ENCODE peak calls at places on chromosome 7, in four cellular contexts. A, E, K and H are unnamed samples.

GRCh38 chr7:121479466-121479865 is 83.4 kb upstream of the FAM3C start:
- DNase-seq in K (no peak), A (no peak), E (no peak), H (no peak)

GRCh38 chr7:21103426-21104123 is 316.9 kb upstream of the SP8 start:
- DNase-seq in A (no peak), E (no peak), K (no peak), H (no peak)

GRCh38 chr7:112592565-112592964 is 111.8 kb downstream of the LSMEM1 start:
- DNase-seq in A (no peak), E (no peak), K (no peak), H (no peak)

GRCh38 chr7:70134029-70134445 is 535.8 kb downstream of the AUTS2 start:
- DNase-seq in E (no peak), K (no peak), A (no peak), H (no peak)

GRCh38 chr7:2523941-2524807 is 4.6 kb downstream of the LFNG start:
- DNase-seq in A (peak), K (no peak), E (no peak), H (peak)

GRCh38 chr7:124263232-124263827 is 230.5 kb upstream of the TMEM229A start:
- DNase-seq in K (peak), A (no peak), E (no peak), H (no peak)

GRCh38 chr7:13903997-13904396 is 85.5 kb downstream of the ETV1 start:
- DNase-seq in K (no peak), E (no peak), A (no peak), H (no peak)

GRCh38 chr7:7810826-7811225 is 92.4 kb upstream of the RPA3 start:
- DNase-seq in E (no peak), K (no peak), A (no peak), H (peak)

GRCh38 chr7:101549734-101550133 is 79.4 kb downstream of the MYL10 start:
- DNase-seq in E (no peak), K (no peak), A (no peak), H (no peak)

GRCh38 chr7:139777304-139777890 is 401 bp downstream of the HIPK2 start:
- DNase-seq in K (no peak), A (no peak), E (no peak), H (peak)

GRCh38 chr7:151428393-151429231 is 11.3 kb downstream of the CRYGN start:
- DNase-seq in K (no peak), A (peak), E (no peak), H (no peak)

GRCh38 chr7:137078781-137079180 is 210.3 kb downstream of the CHRM2 start:
- DNase-seq in K (no peak), E (no peak), A (no peak), H (no peak)

GRCh38 chr7:70786076-70786475 is 345.9 kb upstream of the GALNT17 start:
- DNase-seq in A (no peak), E (no peak), K (no peak), H (no peak)

GRCh38 chr7:98618786-98619185 is 1.7 kb downstream of the NPTX2 start:
- DNase-seq in A (no peak), E (no peak), K (no peak), H (no peak)

GRCh38 chr7:2052657-2053048 is 180.1 kb downstream of the MAD1L1 start:
- DNase-seq in K (no peak), A (no peak), E (no peak), H (no peak)

GRCh38 chr7:99252166-99252895 is 20.3 kb upstream of the MYH16 start:
- DNase-seq in K (no peak), E (no peak), A (no peak), H (no peak)

GRCh38 chr7:105024734-105025133 is 10.7 kb downstream of the KMT2E start:
- DNase-seq in A (peak), E (no peak), K (no peak), H (no peak)

DNA sequence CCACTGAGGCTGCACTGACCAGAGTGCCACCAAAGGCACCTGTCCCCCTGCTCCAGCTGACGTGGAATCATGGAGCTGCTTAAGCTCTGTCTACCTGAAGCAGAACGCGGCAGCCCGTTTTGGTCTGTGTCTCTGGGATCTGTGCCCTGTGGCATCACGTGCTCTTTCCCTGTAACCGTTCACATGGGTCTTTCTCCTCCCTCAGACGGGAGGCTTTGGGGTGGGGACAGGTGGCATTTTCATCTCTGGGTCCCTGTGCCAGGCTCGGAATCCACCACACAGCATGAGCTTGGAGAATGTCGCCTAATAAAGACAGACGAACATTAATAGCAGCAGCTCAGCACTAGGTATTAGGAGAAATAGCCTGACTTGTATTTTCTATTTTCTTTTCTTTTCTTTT is 1.6 kb upstream of the ADAP1 start:
- DNase-seq in E (no peak), A (no peak), K (no peak), H (no peak)
- TF ChIP-seq HDAC6 in E (no peak), A (no peak), K (no peak), H (no peak)

DNA sequence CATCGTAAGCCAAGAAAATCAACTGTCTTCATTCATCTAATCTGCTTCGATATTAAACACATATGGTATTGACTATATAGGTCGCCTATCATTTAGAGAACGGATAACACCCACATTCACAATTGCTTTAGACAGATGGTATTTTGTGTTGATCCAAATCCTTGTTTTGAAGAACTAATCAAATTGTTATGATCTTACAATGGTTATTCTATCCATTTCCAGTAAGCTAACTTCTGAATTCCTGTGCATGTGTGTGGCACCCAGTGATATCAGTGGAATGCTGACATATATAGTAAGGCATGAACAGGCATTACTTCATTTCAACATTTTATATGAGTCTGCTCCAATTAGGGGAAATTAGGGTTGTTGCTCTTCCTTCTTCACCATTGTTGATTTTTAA is 98.8 kb downstream of the SEMA3E start:
- DNase-seq in E (no peak), A (no peak), K (no peak), H (no peak)
- TF ChIP-seq HDAC6 in E (no peak), A (no peak), K (no peak), H (no peak)

GRCh38 chr7:55130554-55131198 is 111.9 kb downstream of the EGFR start:
- DNase-seq in A (no peak), E (no peak), K (no peak), H (no peak)
- TF ChIP-seq HDAC6 in A (no peak), E (no peak), K (no peak), H (no peak)

DNA sequence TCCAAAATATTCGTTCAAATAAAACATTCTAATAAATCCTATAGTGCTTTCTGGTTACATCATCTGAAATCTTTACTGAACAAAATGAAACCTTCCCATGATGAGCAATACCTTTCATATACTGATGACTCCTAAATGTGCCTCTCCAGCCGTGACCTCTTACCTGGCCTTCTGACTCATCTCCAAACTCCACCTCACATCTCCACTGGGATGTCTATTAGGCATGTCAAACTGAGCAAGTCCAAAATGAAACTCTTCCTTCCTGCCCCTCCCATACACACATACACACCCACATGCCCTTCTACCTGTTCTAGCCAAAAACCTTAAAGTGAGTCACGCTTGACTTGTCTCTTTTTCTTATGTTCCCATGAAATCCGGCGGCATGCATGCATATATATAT is 22.9 kb downstream of the GSAP start:
- DNase-seq in E (no peak), K (peak), A (no peak), H (no peak)
- TF ChIP-seq HDAC6 in E (no peak), K (no peak), A (no peak), H (no peak)